ENCODE peak calls at places on chromosomes 6 and 20, in ten cellular contexts. One of them, this sample, is unnamed.

GRCh38 chr6:15312500-15312899 is 66.6 kb downstream of the JARID2 start:
- DNase-seq in mucosa of descending colon: no peak
- DNase-seq in MM.1S: no peak
- DNase-seq in stromal cell of bone marrow: no peak
- DNase-seq in HT-29: no peak
- DNase-seq in AG08396: no peak
- DNase-seq in HepG2: no peak
- DNase-seq in GOT3: no peak
- DNase-seq in adrenal gland: no peak
- DNase-seq in Caki2: peak; percentile 72
- DNase-seq in this sample: no peak

GRCh38 chr6:14734416-14735340 is 511.2 kb upstream of the JARID2 start:
- DNase-seq in Caki2: peak; percentile 20
- DNase-seq in mucosa of descending colon: no peak
- DNase-seq in HepG2: no peak
- DNase-seq in stromal cell of bone marrow: peak; percentile 91
- DNase-seq in AG08396: peak; percentile 32
- DNase-seq in adrenal gland: peak; percentile 33
- DNase-seq in HT-29: no peak
- DNase-seq in GOT3: no peak
- DNase-seq in MM.1S: no peak
- DNase-seq in this sample: no peak

GRCh38 chr20:33933469-33933909 is 60.2 kb upstream of the RALY start:
- DNase-seq in Caki2: no peak
- DNase-seq in MM.1S: peak; percentile 39
- DNase-seq in HepG2: peak; percentile 87
- DNase-seq in HT-29: peak; percentile 66
- DNase-seq in GOT3: no peak
- DNase-seq in AG08396: peak; percentile 67
- DNase-seq in stromal cell of bone marrow: peak; percentile 68
- DNase-seq in adrenal gland: peak; percentile 84
- DNase-seq in mucosa of descending colon: peak; percentile 51
- DNase-seq in this sample: no peak

GRCh38 chr20:51174536-51174935 is 151.6 kb upstream of the KCNG1 start:
- DNase-seq in adrenal gland: no peak
- DNase-seq in Caki2: no peak
- DNase-seq in stromal cell of bone marrow: no peak
- DNase-seq in MM.1S: no peak
- DNase-seq in HT-29: no peak
- DNase-seq in HepG2: no peak
- DNase-seq in mucosa of descending colon: no peak
- DNase-seq in AG08396: no peak
- DNase-seq in GOT3: no peak
- DNase-seq in this sample: no peak

GRCh38 chr20:31707994-31708744 is 14.5 kb downstream of the BCL2L1 start:
- DNase-seq in HepG2: no peak
- DNase-seq in Caki2: no peak
- DNase-seq in AG08396: no peak
- DNase-seq in mucosa of descending colon: peak; percentile 87
- DNase-seq in stromal cell of bone marrow: no peak
- DNase-seq in MM.1S: peak; percentile 92
- DNase-seq in GOT3: no peak
- DNase-seq in adrenal gland: peak; percentile 57
- DNase-seq in HT-29: peak; percentile 73
- DNase-seq in this sample: no peak

GRCh38 chr20:63234693-63235398 is 859 bp upstream of the BIRC7 start:
- DNase-seq in MM.1S: no peak
- DNase-seq in HT-29: peak; percentile 80
- DNase-seq in AG08396: peak; percentile 52
- DNase-seq in HepG2: peak; percentile 60
- DNase-seq in mucosa of descending colon: no peak
- DNase-seq in stromal cell of bone marrow: no peak
- DNase-seq in adrenal gland: no peak
- DNase-seq in Caki2: no peak
- DNase-seq in GOT3: no peak
- DNase-seq in this sample: no peak

GRCh38 chr6:148648754-148649453 is 97.9 kb upstream of the UST start:
- DNase-seq in GOT3: no peak
- DNase-seq in adrenal gland: no peak
- DNase-seq in Caki2: no peak
- DNase-seq in MM.1S: no peak
- DNase-seq in mucosa of descending colon: no peak
- DNase-seq in AG08396: no peak
- DNase-seq in HepG2: no peak
- DNase-seq in stromal cell of bone marrow: no peak
- DNase-seq in HT-29: no peak
- DNase-seq in this sample: no peak

GRCh38 chr20:49385471-49385870 is 97.0 kb downstream of the KCNB1 start:
- DNase-seq in mucosa of descending colon: no peak
- DNase-seq in MM.1S: peak; percentile 36
- DNase-seq in AG08396: peak; percentile 14
- DNase-seq in HT-29: peak; percentile 55
- DNase-seq in adrenal gland: no peak
- DNase-seq in GOT3: no peak
- DNase-seq in HepG2: peak; percentile 52
- DNase-seq in stromal cell of bone marrow: no peak
- DNase-seq in Caki2: peak; percentile 52
- DNase-seq in this sample: no peak

GRCh38 chr6:43838276-43839036 is 68.4 kb downstream of the VEGFA start:
- DNase-seq in MM.1S: peak; percentile 16
- DNase-seq in stromal cell of bone marrow: peak; percentile 68
- DNase-seq in mucosa of descending colon: no peak
- DNase-seq in adrenal gland: peak; percentile 83
- DNase-seq in AG08396: peak; percentile 78
- DNase-seq in GOT3: no peak
- DNase-seq in Caki2: peak; percentile 43
- DNase-seq in HT-29: peak; percentile 66
- DNase-seq in HepG2: peak; percentile 41
- DNase-seq in this sample: no peak

GRCh38 chr6:130473886-130474285 is 108.1 kb downstream of the TMEM200A start:
- DNase-seq in mucosa of descending colon: no peak
- DNase-seq in HT-29: no peak
- DNase-seq in AG08396: peak; percentile 62
- DNase-seq in MM.1S: no peak
- DNase-seq in stromal cell of bone marrow: peak; percentile 57
- DNase-seq in HepG2: no peak
- DNase-seq in Caki2: no peak
- DNase-seq in GOT3: no peak
- DNase-seq in adrenal gland: no peak
- DNase-seq in this sample: no peak

GRCh38 chr6:159169557-159170332 is 545 bp downstream of the FNDC1 start:
- DNase-seq in MM.1S: no peak
- DNase-seq in GOT3: peak; percentile 28
- DNase-seq in HepG2: no peak
- DNase-seq in HT-29: no peak
- DNase-seq in stromal cell of bone marrow: peak; percentile 44
- DNase-seq in AG08396: peak; percentile 52
- DNase-seq in Caki2: no peak
- DNase-seq in mucosa of descending colon: no peak
- DNase-seq in adrenal gland: no peak
- DNase-seq in this sample: no peak

GRCh38 chr6:94487371-94487770 is 1068.0 kb upstream of the EPHA7 start:
- DNase-seq in stromal cell of bone marrow: no peak
- DNase-seq in Caki2: no peak
- DNase-seq in MM.1S: no peak
- DNase-seq in AG08396: no peak
- DNase-seq in GOT3: no peak
- DNase-seq in adrenal gland: no peak
- DNase-seq in HepG2: no peak
- DNase-seq in mucosa of descending colon: no peak
- DNase-seq in HT-29: no peak
- DNase-seq in this sample: no peak

GRCh38 chr6:36946526-36946925 is 8.0 kb upstream of the PI16 start:
- DNase-seq in HepG2: no peak
- DNase-seq in MM.1S: no peak
- DNase-seq in HT-29: no peak
- DNase-seq in Caki2: no peak
- DNase-seq in mucosa of descending colon: no peak
- DNase-seq in stromal cell of bone marrow: no peak
- DNase-seq in AG08396: peak; percentile 3
- DNase-seq in adrenal gland: peak; percentile 11
- DNase-seq in GOT3: no peak
- DNase-seq in this sample: no peak

GRCh38 chr6:100171533-100172321 is 177.7 kb upstream of the MCHR2 start:
- DNase-seq in stromal cell of bone marrow: peak; percentile 83
- DNase-seq in GOT3: no peak
- DNase-seq in HepG2: no peak
- DNase-seq in AG08396: no peak
- DNase-seq in MM.1S: no peak
- DNase-seq in adrenal gland: no peak
- DNase-seq in mucosa of descending colon: no peak
- DNase-seq in HT-29: no peak
- DNase-seq in Caki2: no peak
- DNase-seq in this sample: no peak

GRCh38 chr6:8277769-8278168 is 157.6 kb downstream of the SLC35B3 start:
- DNase-seq in stromal cell of bone marrow: no peak
- DNase-seq in Caki2: no peak
- DNase-seq in HT-29: no peak
- DNase-seq in GOT3: no peak
- DNase-seq in AG08396: no peak
- DNase-seq in MM.1S: no peak
- DNase-seq in mucosa of descending colon: no peak
- DNase-seq in adrenal gland: no peak
- DNase-seq in HepG2: no peak
- DNase-seq in this sample: no peak

GRCh38 chr20:21102691-21103311 is 3.4 kb downstream of the LINC00237 start:
- DNase-seq in AG08396: peak; percentile 45
- DNase-seq in MM.1S: no peak
- DNase-seq in HepG2: no peak
- DNase-seq in mucosa of descending colon: peak; percentile 66
- DNase-seq in stromal cell of bone marrow: no peak
- DNase-seq in Caki2: no peak
- DNase-seq in HT-29: no peak
- DNase-seq in GOT3: no peak
- DNase-seq in adrenal gland: no peak
- DNase-seq in this sample: no peak

GRCh38 chr6:42790549-42791181 is 8.8 kb downstream of the BICRAL start:
- DNase-seq in HT-29: no peak
- DNase-seq in stromal cell of bone marrow: no peak
- DNase-seq in mucosa of descending colon: no peak
- DNase-seq in MM.1S: no peak
- DNase-seq in AG08396: no peak
- DNase-seq in adrenal gland: no peak
- DNase-seq in GOT3: no peak
- DNase-seq in Caki2: no peak
- DNase-seq in HepG2: no peak
- DNase-seq in this sample: no peak

GRCh38 chr20:19376451-19376971 is 164.1 kb downstream of the SLC24A3 start:
- DNase-seq in AG08396: no peak
- DNase-seq in adrenal gland: no peak
- DNase-seq in stromal cell of bone marrow: no peak
- DNase-seq in HT-29: no peak
- DNase-seq in HepG2: no peak
- DNase-seq in GOT3: no peak
- DNase-seq in mucosa of descending colon: no peak
- DNase-seq in Caki2: no peak
- DNase-seq in MM.1S: no peak
- DNase-seq in this sample: no peak

GRCh38 chr6:127118505-127119360 is at the start of gene RSPO3:
- DNase-seq in stromal cell of bone marrow: no peak
- DNase-seq in HT-29: no peak
- DNase-seq in adrenal gland: no peak
- DNase-seq in HepG2: no peak
- DNase-seq in AG08396: peak; percentile 36
- DNase-seq in GOT3: peak; percentile 28
- DNase-seq in mucosa of descending colon: peak; percentile 50
- DNase-seq in MM.1S: peak; percentile 46
- DNase-seq in Caki2: peak; percentile 56
- DNase-seq in this sample: no peak

GRCh38 chr20:8357703-8358102 is 225.6 kb downstream of the PLCB1 start:
- DNase-seq in HT-29: no peak
- DNase-seq in stromal cell of bone marrow: peak; percentile 17
- DNase-seq in Caki2: no peak
- DNase-seq in HepG2: no peak
- DNase-seq in mucosa of descending colon: no peak
- DNase-seq in adrenal gland: no peak
- DNase-seq in GOT3: no peak
- DNase-seq in MM.1S: no peak
- DNase-seq in AG08396: no peak
- DNase-seq in this sample: no peak

GRCh38 chr20:2708073-2708415 is 15.5 kb downstream of the EBF4 start:
- DNase-seq in stromal cell of bone marrow: no peak
- DNase-seq in mucosa of descending colon: no peak
- DNase-seq in HepG2: no peak
- DNase-seq in HT-29: no peak
- DNase-seq in MM.1S: no peak
- DNase-seq in adrenal gland: no peak
- DNase-seq in AG08396: no peak
- DNase-seq in GOT3: no peak
- DNase-seq in Caki2: no peak
- DNase-seq in this sample: no peak

GRCh38 chr6:28117386-28118050 is 6.9 kb upstream of the ZSCAN16 start:
- DNase-seq in AG08396: no peak
- DNase-seq in MM.1S: no peak
- DNase-seq in mucosa of descending colon: no peak
- DNase-seq in adrenal gland: no peak
- DNase-seq in GOT3: no peak
- DNase-seq in HepG2: no peak
- DNase-seq in stromal cell of bone marrow: no peak
- DNase-seq in HT-29: no peak
- DNase-seq in Caki2: no peak
- DNase-seq in this sample: no peak

GRCh38 chr6:106256201-106256968 is 69.2 kb downstream of the ATG5 start:
- DNase-seq in MM.1S: no peak
- DNase-seq in mucosa of descending colon: no peak
- DNase-seq in GOT3: no peak
- DNase-seq in HT-29: no peak
- DNase-seq in stromal cell of bone marrow: no peak
- DNase-seq in adrenal gland: no peak
- DNase-seq in HepG2: no peak
- DNase-seq in Caki2: peak; percentile 75
- DNase-seq in AG08396: no peak
- DNase-seq in this sample: no peak

GRCh38 chr6:163354779-163355431 is 59.6 kb upstream of the QKI start:
- DNase-seq in HT-29: no peak
- DNase-seq in stromal cell of bone marrow: no peak
- DNase-seq in Caki2: peak; percentile 14
- DNase-seq in adrenal gland: peak; percentile 71
- DNase-seq in mucosa of descending colon: no peak
- DNase-seq in HepG2: no peak
- DNase-seq in MM.1S: no peak
- DNase-seq in GOT3: no peak
- DNase-seq in AG08396: no peak
- DNase-seq in this sample: no peak

GRCh38 chr20:49886571-49887203 is 28.6 kb downstream of the SPATA2 start:
- DNase-seq in adrenal gland: no peak
- DNase-seq in AG08396: no peak
- DNase-seq in HT-29: no peak
- DNase-seq in MM.1S: no peak
- DNase-seq in GOT3: no peak
- DNase-seq in mucosa of descending colon: no peak
- DNase-seq in stromal cell of bone marrow: no peak
- DNase-seq in Caki2: no peak
- DNase-seq in HepG2: no peak
- DNase-seq in this sample: no peak

GRCh38 chr6:111995409-111995808 is 58.5 kb upstream of the CCN6 start:
- DNase-seq in AG08396: no peak
- DNase-seq in mucosa of descending colon: no peak
- DNase-seq in MM.1S: no peak
- DNase-seq in Caki2: no peak
- DNase-seq in HepG2: no peak
- DNase-seq in stromal cell of bone marrow: no peak
- DNase-seq in GOT3: no peak
- DNase-seq in HT-29: no peak
- DNase-seq in adrenal gland: no peak
- DNase-seq in this sample: no peak

GRCh38 chr20:62808211-62808865 is 3.7 kb downstream of the OGFR start:
- DNase-seq in mucosa of descending colon: no peak
- DNase-seq in GOT3: no peak
- DNase-seq in HepG2: peak; percentile 66
- DNase-seq in AG08396: peak; percentile 88
- DNase-seq in Caki2: no peak
- DNase-seq in adrenal gland: no peak
- DNase-seq in stromal cell of bone marrow: no peak
- DNase-seq in HT-29: peak; percentile 85
- DNase-seq in MM.1S: peak; percentile 52
- DNase-seq in this sample: no peak

GRCh38 chr6:16766836-16767745 is 5.8 kb upstream of the ATXN1 start:
- DNase-seq in stromal cell of bone marrow: no peak
- DNase-seq in HepG2: no peak
- DNase-seq in mucosa of descending colon: no peak
- DNase-seq in AG08396: no peak
- DNase-seq in MM.1S: no peak
- DNase-seq in GOT3: no peak
- DNase-seq in HT-29: no peak
- DNase-seq in Caki2: no peak
- DNase-seq in adrenal gland: no peak
- DNase-seq in this sample: no peak